ENCODE peak calls at places on chromosomes 6 and 20, in seven cellular contexts. Z is epithelial cell of esophagus, O is breast epithelium, F is WTC11, V is heart right ventricle, Q is NB4, D is psoas muscle. R is an unnamed sample.

GRCh38 chr20:7275628-7276237 is 508.2 kb downstream of the BMP2 start:
- DNase-seq in Z (no peak), O (no peak), F (no peak), V (no peak), Q (no peak), D (no peak), R (no peak)

GRCh38 chr20:34016736-34017135 is 23.0 kb downstream of the RALY start:
- DNase-seq in Z (no peak), O (no peak), F (no peak), V (no peak), Q (no peak), D (no peak), R (no peak)

GRCh38 chr20:57473246-57474042 is 51.5 kb downstream of the CTCFL start:
- DNase-seq in Z (peak; percentile 39), O (no peak), F (peak; percentile 21), V (no peak), Q (peak; percentile 99), D (no peak), R (peak; percentile 66)

GRCh38 chr6:121274896-121275295 is 59.4 kb downstream of the TBC1D32 start:
- DNase-seq in Z (no peak), O (no peak), F (no peak), V (no peak), Q (peak; percentile 6), D (no peak), R (no peak)

GRCh38 chr6:54377776-54378175 is 69.5 kb downstream of the TINAG start:
- DNase-seq in Z (no peak), O (no peak), F (no peak), V (no peak), Q (no peak), D (no peak), R (no peak)

GRCh38 chr20:7770578-7770977 is 169.7 kb downstream of the HAO1 start:
- DNase-seq in Z (peak; percentile 42), O (no peak), F (no peak), V (peak; percentile 29), Q (no peak), D (no peak), R (no peak)

GRCh38 chr6:123448306-123448884 is 188.4 kb downstream of the TRDN start:
- DNase-seq in Z (peak; percentile 21), O (no peak), F (no peak), V (no peak), Q (no peak), D (peak; percentile 41), R (no peak)

GRCh38 chr20:60512436-60512835 is 554.2 kb downstream of the CDH26 start:
- DNase-seq in Z (no peak), O (no peak), F (no peak), V (no peak), Q (no peak), D (no peak), R (no peak)

GRCh38 chr6:113755449-113756289 is 101.5 kb upstream of the MARCKS start:
- DNase-seq in Z (no peak), O (no peak), F (no peak), V (peak; percentile 9), Q (no peak), D (no peak), R (no peak)

GRCh38 chr6:168228676-168229367 is 90.8 kb downstream of the DACT2 start:
- DNase-seq in Z (no peak), O (no peak), F (no peak), V (no peak), Q (no peak), D (no peak), R (no peak)

GRCh38 chr6:45073771-45074170 is 254.4 kb upstream of the RUNX2 start:
- DNase-seq in Z (peak; percentile 57), O (no peak), F (no peak), V (no peak), Q (no peak), D (no peak), R (no peak)

GRCh38 chr6:18515767-18516166 is 128.6 kb downstream of the RNF144B start:
- DNase-seq in Z (peak; percentile 56), O (no peak), F (no peak), V (no peak), Q (no peak), D (no peak), R (no peak)

DNA sequence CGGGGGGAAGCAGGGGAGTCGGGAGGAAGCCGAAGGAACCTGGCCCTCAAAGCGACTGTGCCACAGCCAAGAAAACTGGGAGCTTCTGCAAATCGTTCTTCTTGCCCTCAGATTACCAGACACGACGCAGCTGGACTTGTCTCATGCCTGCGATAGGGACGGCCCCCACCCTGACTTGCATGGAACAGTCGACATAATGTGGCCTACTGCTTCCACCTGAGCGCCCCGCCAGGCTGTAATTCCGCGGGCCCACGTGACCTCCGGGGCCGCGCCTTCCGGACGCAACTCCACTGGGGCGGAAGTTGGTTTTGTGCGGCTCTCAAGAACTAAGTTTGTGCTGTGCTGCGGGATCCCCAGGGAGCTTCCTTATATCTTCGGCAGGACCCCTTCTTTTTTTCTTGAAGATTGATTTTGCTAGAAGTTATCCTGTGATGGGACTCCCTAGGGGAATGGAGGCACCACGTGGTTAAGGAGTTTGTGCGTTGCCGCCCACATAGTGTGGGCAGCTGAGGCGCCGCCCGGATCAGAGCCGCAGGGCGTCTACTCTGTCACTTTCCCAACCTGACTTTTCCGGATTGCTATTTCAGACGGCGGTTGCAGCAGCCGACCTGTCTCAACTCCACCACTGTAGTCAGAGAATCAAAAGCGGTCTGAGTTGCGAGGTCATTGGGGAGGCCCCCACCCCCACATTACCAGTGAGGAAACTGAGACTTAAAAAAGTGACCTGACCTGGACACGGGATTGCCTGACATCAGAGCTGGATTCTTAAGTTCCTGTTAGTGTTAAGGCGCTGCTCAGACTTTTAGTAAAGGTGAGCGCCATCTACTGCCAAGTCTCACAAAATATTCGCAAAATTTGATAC is 540 bp upstream of the CD164 start:
- DNase-seq in Z (peak; percentile 96), O (peak; percentile 91), F (peak; percentile 89), V (peak; percentile 93), Q (peak; percentile 98), D (peak; percentile 97), R (peak; percentile 96)
- TF ChIP-seq CTCF in Z (peak; percentile 59), O (peak; percentile 35), F (peak; percentile 23), V (peak; percentile 55), Q (peak; percentile 50), D (peak; percentile 53), R (peak; percentile 62)

GRCh38 chr6:156953478-156954146 is 176.4 kb downstream of the ARID1B start:
- DNase-seq in Z (peak; percentile 95), O (no peak), F (no peak), V (peak; percentile 68), Q (peak; percentile 31), D (no peak), R (no peak)
- TF ChIP-seq CTCF in Z (peak; percentile 48), O (no peak), F (no peak), V (peak; percentile 43), Q (no peak), D (no peak), R (peak; percentile 34)

GRCh38 chr6:40804905-40805304 is 217.7 kb upstream of the LRFN2 start:
- DNase-seq in Z (no peak), O (no peak), F (peak; percentile 33), V (no peak), Q (no peak), D (no peak), R (no peak)
- TF ChIP-seq CTCF in Z (no peak), O (no peak), F (no peak), V (no peak), Q (peak; percentile 22), D (peak; percentile 22), R (no peak)

DNA sequence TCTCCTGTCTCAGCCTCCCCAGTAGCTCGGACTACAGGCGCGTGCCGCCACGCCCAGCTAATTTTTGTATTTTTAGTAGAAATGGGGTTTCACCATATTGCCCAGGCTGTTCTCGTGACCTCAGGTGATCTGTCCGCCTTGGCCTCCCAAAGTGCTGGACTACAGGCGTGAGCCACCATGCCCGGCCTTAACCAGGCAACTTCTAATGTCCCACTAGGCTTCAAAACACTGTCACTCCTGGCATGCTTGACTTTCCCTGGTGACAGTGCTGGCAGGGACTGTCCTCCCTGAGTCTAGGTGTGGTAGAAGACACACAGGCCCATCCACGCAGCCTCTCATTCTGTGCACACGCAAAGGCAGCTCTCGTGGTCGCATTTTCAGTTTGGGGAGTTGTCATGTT is 11.6 kb upstream of the EZR start:
- DNase-seq in Z (no peak), O (no peak), F (no peak), V (no peak), Q (no peak), D (no peak), R (no peak)
- TF ChIP-seq CTCF in Z (no peak), O (no peak), F (no peak), V (no peak), Q (no peak), D (no peak), R (no peak)

GRCh38 chr6:105135056-105135455 is 44.8 kb downstream of the POPDC3 start:
- DNase-seq in Z (peak; percentile 45), O (no peak), F (no peak), V (peak; percentile 9), Q (peak; percentile 9), D (no peak), R (no peak)
- TF ChIP-seq CTCF in Z (peak; percentile 40), O (no peak), F (no peak), V (peak; percentile 11), Q (no peak), D (peak; percentile 29), R (no peak)

GRCh38 chr6:36443951-36444428 is 1.2 kb downstream of the KCTD20 start:
- DNase-seq in Z (peak; percentile 32), O (no peak), F (peak; percentile 22), V (no peak), Q (peak; percentile 41), D (no peak), R (no peak)
- TF ChIP-seq CTCF in Z (peak; percentile 11), O (peak; percentile 17), F (no peak), V (no peak), Q (no peak), D (no peak), R (no peak)

DNA sequence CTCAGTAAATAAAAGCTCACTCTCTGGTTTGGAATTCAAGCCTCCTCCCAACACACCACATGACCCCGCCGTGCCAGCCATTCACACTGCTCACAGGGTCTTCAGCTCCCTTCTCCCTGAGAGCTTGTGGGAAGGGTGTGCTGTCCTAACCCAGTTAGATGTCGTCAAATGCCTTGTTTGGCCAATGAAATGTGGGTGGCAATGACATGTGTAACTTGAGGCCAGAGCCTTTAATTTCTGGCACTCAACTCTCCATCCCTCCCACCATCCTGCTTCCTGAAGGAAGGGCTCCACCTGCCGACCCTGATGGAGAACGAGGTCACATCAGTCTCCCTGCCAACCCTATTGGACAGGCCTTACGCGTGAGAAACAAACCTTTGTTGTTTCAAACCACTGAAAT is 224.5 kb upstream of the AGPAT4 start:
- DNase-seq in Z (peak; percentile 75), O (no peak), F (peak; percentile 66), V (peak; percentile 18), Q (peak; percentile 25), D (peak; percentile 58), R (no peak)
- TF ChIP-seq CTCF in Z (peak; percentile 73), O (no peak), F (no peak), V (peak; percentile 40), Q (peak; percentile 9), D (peak; percentile 60), R (no peak)

R was measured in tibial artery.